ENCODE peak calls at places on chromosomes 4 and X, in six cellular contexts. R is skeletal muscle cell, I is astrocyte of the spinal cord, X is NCI-H1436, D is heart left ventricle, U is NCI-H2171 treated with DMSO at 0.1 percent for 48 hours. C is an unnamed sample.

GRCh38 chrX:67044029-67044653 is 405.3 kb upstream of the EDA2R start:
- DNase-seq in R (no peak), I (no peak), X (no peak), D (no peak), U (no peak), C (no peak)

GRCh38 chrX:34300871-34301270 is 168.8 kb upstream of the FAM47A start:
- DNase-seq in R (peak), I (peak), X (peak), D (no peak), U (peak), C (peak)

GRCh38 chr4:78565971-78566372 is 14.4 kb downstream of the ANXA3 start:
- DNase-seq in R (no peak), I (no peak), X (no peak), D (no peak), U (no peak), C (no peak)

GRCh38 chr4:85681194-85681803 is 206.3 kb downstream of the ARHGAP24 start:
- DNase-seq in R (peak), I (peak), X (no peak), D (no peak), U (no peak), C (no peak)

GRCh38 chr4:31964691-31965090 is 1244.5 kb downstream of the PCDH7 start:
- DNase-seq in R (no peak), I (no peak), X (no peak), D (no peak), U (no peak), C (no peak)

GRCh38 chr4:166435449-166435848 is 562.4 kb downstream of the TLL1 start:
- DNase-seq in R (peak), I (peak), X (no peak), D (no peak), U (no peak), C (no peak)

GRCh38 chr4:155207534-155208257 is 740 bp upstream of the NPY2R start:
- DNase-seq in R (no peak), I (peak), X (no peak), D (no peak), U (no peak), C (peak)

GRCh38 chr4:38132140-38132673 is 172.0 kb downstream of the PTTG2 start:
- DNase-seq in R (peak), I (peak), X (no peak), D (no peak), U (no peak), C (no peak)

GRCh38 chrX:47523297-47523696 is 37.7 kb upstream of the ARAF start:
- DNase-seq in R (no peak), I (peak), X (peak), D (peak), U (peak), C (peak)

GRCh38 chrX:109934935-109935334 is 68.0 kb upstream of the TMEM164 start:
- DNase-seq in R (peak), I (peak), X (no peak), D (no peak), U (no peak), C (no peak)

GRCh38 chrX:154368630-154369452 is 5.6 kb downstream of the FLNA start:
- DNase-seq in R (peak), I (peak), X (no peak), D (peak), U (no peak), C (no peak)

GRCh38 chrX:130174051-130174704 is 2.4 kb downstream of the RAB33A start:
- DNase-seq in R (no peak), I (peak), X (no peak), D (no peak), U (no peak), C (no peak)

GRCh38 chr4:64158648-64159326 is 250.5 kb downstream of the TECRL start:
- DNase-seq in R (peak), I (peak), X (peak), D (no peak), U (peak), C (peak)

GRCh38 chrX:22063284-22063683 is 31.2 kb downstream of the PHEX start:
- DNase-seq in R (no peak), I (no peak), X (no peak), D (no peak), U (no peak), C (no peak)

GRCh38 chrX:34299451-34299967 is 167.4 kb upstream of the FAM47A start:
- DNase-seq in R (no peak), I (no peak), X (no peak), D (no peak), U (no peak), C (no peak)

GRCh38 chr4:138537739-138538138 is 295.6 kb upstream of the SLC7A11 start:
- DNase-seq in R (no peak), I (no peak), X (no peak), D (no peak), U (no peak), C (no peak)

GRCh38 chr4:89245459-89245858 is 62.1 kb downstream of the GPRIN3 start:
- DNase-seq in R (no peak), I (no peak), X (no peak), D (no peak), U (peak), C (no peak)

GRCh38 chr4:5825642-5826041 is 67.2 kb downstream of the CRMP1 start:
- DNase-seq in R (no peak), I (no peak), X (no peak), D (no peak), U (no peak), C (no peak)

GRCh38 chr4:91840359-91840758 is 463.4 kb upstream of the GRID2 start:
- DNase-seq in R (no peak), I (no peak), X (no peak), D (no peak), U (peak), C (peak)

GRCh38 chr4:67909910-67910905 is 26.4 kb upstream of the TMPRSS11D start:
- DNase-seq in R (no peak), I (peak), X (no peak), D (no peak), U (no peak), C (no peak)

GRCh38 chr4:3342182-3342854 is 49.5 kb downstream of the RGS12 start:
- DNase-seq in R (peak), I (peak), X (no peak), D (no peak), U (peak), C (peak)

GRCh38 chr4:8838296-8838695 is 33.3 kb downstream of the HMX1 start:
- DNase-seq in R (no peak), I (no peak), X (no peak), D (peak), U (no peak), C (no peak)

GRCh38 chrX:103212749-103213457 is 2.0 kb upstream of the BEX4 start:
- DNase-seq in R (no peak), I (no peak), X (no peak), D (no peak), U (no peak), C (no peak)

GRCh38 chrX:40975951-40976350 is 109.3 kb upstream of the USP9X start:
- DNase-seq in R (no peak), I (no peak), X (no peak), D (no peak), U (no peak), C (no peak)

C was measured in HEK293T.